ENCODE peak calls at places on chromosomes 11 and 22, in seven cellular contexts. F is breast epithelium, K is WERI-Rb-1, N is cardiac muscle cell, C is mammary epithelial cell, J is fibroblast of lung, B is cardiac fibroblast. S is an unnamed sample.

GRCh38 chr11:8006349-8006977 is 19.3 kb downstream of the EIF3F start:
- DNase-seq in C (peak; percentile 53), F (peak; percentile 47), K (peak; percentile 75), B (peak; percentile 82), N (peak; percentile 80), J (peak; percentile 76), S (peak; percentile 74)

GRCh38 chr11:129972596-129972995 is 30.0 kb downstream of the PRDM10 start:
- DNase-seq in F (no peak), J (no peak), B (no peak), N (no peak), C (no peak), K (no peak), S (no peak)

GRCh38 chr11:43579171-43579918 is 101.2 kb upstream of the HSD17B12 start:
- DNase-seq in K (peak; percentile 49), F (no peak), B (peak; percentile 21), N (peak; percentile 41), J (peak; percentile 34), C (peak; percentile 64), S (peak; percentile 39)

GRCh38 chr11:66048525-66049313 is at the start of gene GAL3ST3:
- DNase-seq in J (no peak), K (peak; percentile 69), F (no peak), N (no peak), B (no peak), C (no peak), S (no peak)

GRCh38 chr11:130216591-130217132 is 57.1 kb downstream of the ST14 start:
- DNase-seq in C (no peak), J (no peak), F (peak; percentile 15), K (no peak), B (no peak), N (no peak), S (no peak)

GRCh38 chr11:60303661-60304060 is 23.2 kb downstream of the MS4A4A start:
- DNase-seq in B (no peak), J (no peak), F (no peak), K (no peak), N (no peak), C (no peak), S (no peak)

GRCh38 chr11:120335596-120335927 is 651 bp upstream of the ARHGEF12 start:
- DNase-seq in J (no peak), K (no peak), C (no peak), F (no peak), N (peak; percentile 41), B (peak; percentile 54), S (no peak)

GRCh38 chr22:20952544-20953341 is 14.3 kb upstream of the AIFM3 start:
- DNase-seq in K (no peak), C (no peak), F (no peak), N (no peak), B (no peak), J (no peak), S (no peak)

GRCh38 chr11:12050470-12050891 is 42.1 kb upstream of the DKK3 start:
- DNase-seq in C (no peak), N (no peak), F (no peak), B (no peak), K (no peak), J (no peak), S (no peak)

GRCh38 chr22:28743852-28744251 is 2.0 kb downstream of the HSCB start:
- DNase-seq in K (no peak), J (no peak), C (no peak), B (no peak), F (no peak), N (no peak), S (no peak)

GRCh38 chr11:66454828-66455227 is 11.9 kb upstream of the PELI3 start:
- DNase-seq in K (no peak), C (no peak), F (no peak), N (no peak), B (no peak), J (no peak), S (no peak)

GRCh38 chr22:27754247-27754887 is 47.2 kb downstream of the MN1 start:
- DNase-seq in K (no peak), C (peak; percentile 92), B (peak; percentile 42), J (no peak), F (peak; percentile 21), N (peak; percentile 38), S (no peak)

GRCh38 chr11:81907996-81908395 is 825.7 kb downstream of the FAM181B start:
- DNase-seq in N (no peak), B (no peak), J (no peak), C (no peak), F (no peak), K (no peak), S (peak; percentile 2)

GRCh38 chr22:47407626-47408025 is 645.2 kb downstream of the TBC1D22A start:
- DNase-seq in K (peak; percentile 59), F (no peak), N (no peak), J (no peak), B (no peak), C (no peak), S (no peak)

GRCh38 chr22:44329179-44329796 is 16.5 kb upstream of the SHISAL1 start:
- DNase-seq in K (peak; percentile 46), N (no peak), J (no peak), B (peak; percentile 14), C (no peak), F (no peak), S (no peak)

GRCh38 chr11:116651098-116651756 is 121.6 kb downstream of the BUD13 start:
- DNase-seq in N (no peak), F (no peak), C (no peak), K (no peak), J (no peak), B (no peak), S (no peak)

GRCh38 chr22:41831383-41831782 is 1.5 kb upstream of the SREBF2 start:
- DNase-seq in C (no peak), F (peak; percentile 25), B (peak; percentile 60), J (peak; percentile 21), K (no peak), N (peak; percentile 40), S (peak; percentile 26)

GRCh38 chr11:9057888-9058287 is 33.5 kb downstream of the SCUBE2 start:
- DNase-seq in K (peak; percentile 23), C (no peak), N (no peak), B (no peak), J (no peak), F (no peak), S (no peak)

GRCh38 chr11:30153008-30153407 is 77.8 kb upstream of the FSHB start:
- DNase-seq in N (no peak), B (no peak), F (no peak), J (no peak), C (no peak), K (no peak), S (no peak)

GRCh38 chr22:42434748-42435425 is 2.7 kb upstream of the NFAM1 start:
- DNase-seq in C (no peak), K (no peak), J (no peak), B (no peak), N (no peak), F (no peak), S (no peak)

GRCh38 chr11:4665424-4665823 is 21.6 kb downstream of the OR51E1 start:
- DNase-seq in C (no peak), K (no peak), F (no peak), B (no peak), N (no peak), J (no peak), S (peak; percentile 1)

GRCh38 chr11:103903621-103904323 is 132.7 kb upstream of the DDI1 start:
- DNase-seq in C (no peak), J (no peak), K (no peak), F (no peak), B (no peak), N (no peak), S (no peak)

GRCh38 chr11:111086058-111086457 is 159.5 kb upstream of the POU2AF2 start:
- DNase-seq in B (no peak), N (no peak), F (no peak), C (no peak), K (peak; percentile 41), J (no peak), S (no peak)

GRCh38 chr22:19290400-19291217 is 910 bp downstream of the CLTCL1 start:
- DNase-seq in J (no peak), F (no peak), C (no peak), N (no peak), K (no peak), B (no peak), S (no peak)

GRCh38 chr11:114166897-114167323 is 107.4 kb downstream of the ZBTB16 start:
- DNase-seq in B (peak; percentile 95), C (peak; percentile 83), F (peak; percentile 69), N (peak; percentile 94), J (peak; percentile 98), K (no peak), S (peak; percentile 95)

GRCh38 chr11:62394825-62395538 is 23.9 kb upstream of the SCGB1A1 start:
- DNase-seq in C (peak; percentile 75), N (peak; percentile 90), B (peak; percentile 91), K (peak; percentile 63), J (peak; percentile 88), F (peak; percentile 80), S (peak; percentile 85)

GRCh38 chr11:73141309-73142127 is 600 bp downstream of the FCHSD2 start:
- DNase-seq in F (no peak), K (peak; percentile 81), N (peak; percentile 88), J (peak; percentile 76), B (peak; percentile 87), C (peak; percentile 64), S (peak; percentile 55)
- TF ChIP-seq CTCF in F (no peak), K (no peak), N (no peak), J (no peak), B (no peak), C (no peak), S (no peak)

GRCh38 chr11:31825453-31826391 is 14.6 kb upstream of the PAX6 start:
- DNase-seq in C (no peak), K (no peak), B (no peak), F (no peak), J (no peak), N (no peak), S (no peak)
- H3K4me3 ChIP-seq in C (no peak overlapping the region), K (no peak overlapping the region), B (no peak overlapping the region), F (no peak overlapping the region), J (no peak overlapping the region), N (no peak overlapping the region), S (no peak overlapping the region)

DNA sequence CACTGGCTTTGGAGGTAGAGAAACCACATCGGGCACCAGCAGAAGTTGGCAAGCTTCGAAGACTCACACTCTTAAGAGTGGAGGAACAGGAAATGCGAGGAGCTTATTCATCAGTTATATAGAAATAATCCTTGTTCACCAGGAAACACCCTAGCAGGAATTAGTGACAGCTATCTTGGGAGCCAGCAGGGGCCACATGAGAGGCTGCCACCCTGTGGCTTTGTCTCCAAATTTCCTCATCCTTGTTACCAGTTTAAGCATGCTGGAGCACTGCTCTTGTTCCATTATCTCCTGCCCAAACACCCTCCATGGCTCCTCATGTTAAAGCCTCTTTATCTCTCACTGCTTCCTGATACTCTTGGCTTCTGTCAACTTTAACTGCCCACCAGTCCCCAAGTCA is 131.0 kb downstream of the PLEKHA7 start:
- DNase-seq in N (no peak), B (no peak), K (no peak), J (no peak), C (peak; percentile 86), F (peak; percentile 35), S (no peak)
- TF ChIP-seq CTCF in N (peak; percentile 6), B (no peak), K (peak; percentile 7), J (peak; percentile 16), C (peak; percentile 61), F (no peak), S (no peak)

DNA sequence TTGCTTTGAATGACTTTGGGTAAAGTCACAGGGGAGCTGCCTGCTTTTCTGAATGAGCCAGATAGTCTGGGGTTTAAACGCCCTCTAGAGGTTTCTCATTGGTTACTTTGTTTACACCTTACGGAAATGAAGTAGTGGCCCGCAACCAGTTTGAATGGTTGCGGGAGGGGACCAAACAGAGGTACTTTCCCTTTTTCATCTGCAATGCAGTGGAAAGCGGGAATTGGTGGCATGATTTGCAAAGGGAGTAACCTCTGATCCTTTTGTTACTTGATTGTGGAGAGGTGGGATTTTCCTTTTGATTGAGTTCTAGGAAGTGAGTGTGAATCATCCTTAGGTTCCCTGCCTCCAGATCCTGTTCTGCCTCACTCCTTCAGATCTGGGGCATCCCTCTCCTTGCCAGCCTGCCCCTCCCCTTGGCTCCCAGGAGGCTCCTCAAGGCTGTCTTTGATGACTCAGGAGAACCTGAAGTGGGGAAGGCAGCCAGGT is 15.9 kb upstream of the GLYATL1 start:
- DNase-seq in F (no peak), C (peak; percentile 86), B (peak; percentile 29), J (peak; percentile 37), K (no peak), N (peak; percentile 27), S (peak; percentile 41)
- H3K4me3 ChIP-seq in F (no peak overlapping the region), C (peak overlapping the region; percentile 13), B (no peak overlapping the region), J (peak overlapping the region; percentile 22), K (no peak overlapping the region), N (no peak overlapping the region), S (no peak overlapping the region)